ENCODE peak calls at places on chromosome 9, in six cellular contexts. B is stomach; M is PC-9; C is CD8-positive, alpha-beta memory T cell; P is tibial artery; D is body of pancreas. A is an unnamed sample.

GRCh38 chr9:35763181-35763580 is 9.1 kb upstream of the MSMP start:
- DNase-seq in B (no peak), M (no peak), C (no peak), P (no peak), D (no peak), A (no peak)

GRCh38 chr9:470041-470781 is 255.5 kb downstream of the DOCK8 start:
- DNase-seq in B (peak; percentile 87), M (peak; percentile 73), C (peak; percentile 89), P (peak; percentile 90), D (peak; percentile 90), A (peak; percentile 97)

GRCh38 chr9:92378825-92379535 is 25.4 kb downstream of the OGN start:
- DNase-seq in B (no peak), M (no peak), C (no peak), P (no peak), D (no peak), A (peak; percentile 57)

GRCh38 chr9:89350988-89351557 is 32.8 kb downstream of the SECISBP2 start:
- DNase-seq in B (no peak), M (no peak), C (no peak), P (no peak), D (no peak), A (no peak)

GRCh38 chr9:95383845-95384244 is 66.3 kb upstream of the FANCC start:
- DNase-seq in B (no peak), M (no peak), C (no peak), P (no peak), D (no peak), A (no peak)

GRCh38 chr9:137269231-137269772 is 8.2 kb upstream of the TOR4A start:
- DNase-seq in B (peak; percentile 82), M (no peak), C (no peak), P (peak; percentile 89), D (peak; percentile 82), A (peak; percentile 70)

GRCh38 chr9:87324613-87325194 is 173.0 kb upstream of the DAPK1 start:
- DNase-seq in B (no peak), M (peak; percentile 43), C (peak; percentile 18), P (no peak), D (peak; percentile 8), A (peak; percentile 61)

GRCh38 chr9:125444956-125445506 is 183.4 kb downstream of the GAPVD1 start:
- DNase-seq in B (no peak), M (no peak), C (no peak), P (peak; percentile 58), D (no peak), A (no peak)

GRCh38 chr9:93256878-93257807 is 73.2 kb downstream of the WNK2 start:
- DNase-seq in B (peak; percentile 23), M (no peak), C (no peak), P (peak; percentile 61), D (peak; percentile 2), A (no peak)

GRCh38 chr9:94134629-94135028 is 50.4 kb downstream of the PTPDC1 start:
- DNase-seq in B (no peak), M (no peak), C (no peak), P (no peak), D (no peak), A (peak; percentile 12)

GRCh38 chr9:126128494-126129142 is 198.0 kb upstream of the MVB12B start:
- DNase-seq in B (peak; percentile 11), M (no peak), C (no peak), P (no peak), D (no peak), A (no peak)

GRCh38 chr9:107438211-107439030 is 51.1 kb downstream of the KLF4 start:
- DNase-seq in B (no peak), M (peak; percentile 90), C (no peak), P (no peak), D (no peak), A (no peak)

GRCh38 chr9:34823778-34824177 is 113.8 kb upstream of the CCL21 start:
- DNase-seq in B (no peak), M (no peak), C (no peak), P (no peak), D (no peak), A (no peak)

GRCh38 chr9:101635473-101635872 is 40.7 kb upstream of the PPP3R2 start:
- DNase-seq in B (no peak), M (no peak), C (no peak), P (no peak), D (no peak), A (no peak)

GRCh38 chr9:84296146-84296843 is 44.3 kb downstream of the SLC28A3 start:
- DNase-seq in B (no peak), M (no peak), C (no peak), P (no peak), D (peak; percentile 16), A (no peak)

GRCh38 chr9:86947146-86948081 is at the start of gene GAS1:
- DNase-seq in B (peak; percentile 82), M (peak; percentile 72), C (peak; percentile 66), P (peak; percentile 94), D (peak; percentile 95), A (peak; percentile 79)

GRCh38 chr9:72442212-72442607 is 77.2 kb upstream of the ZFAND5 start:
- DNase-seq in B (no peak), M (peak; percentile 89), C (no peak), P (no peak), D (no peak), A (no peak)

GRCh38 chr9:129597355-129598088 is 23.4 kb downstream of the C9orf50 start:
- DNase-seq in B (peak; percentile 92), M (no peak), C (no peak), P (peak; percentile 84), D (peak; percentile 63), A (peak; percentile 45)

GRCh38 chr9:32294051-32294600 is 90.3 kb upstream of the ACO1 start:
- DNase-seq in B (no peak), M (peak; percentile 38), C (no peak), P (no peak), D (no peak), A (no peak)

GRCh38 chr9:82254646-82255367 is 266.2 kb downstream of the SPATA31D1 start:
- DNase-seq in B (no peak), M (no peak), C (no peak), P (no peak), D (no peak), A (no peak)

GRCh38 chr9:21452681-21453080 is 12.4 kb downstream of the IFNA1 start:
- DNase-seq in B (no peak), M (no peak), C (no peak), P (no peak), D (no peak), A (no peak)

GRCh38 chr9:7097785-7098420 is 340.1 kb downstream of the KDM4C start:
- DNase-seq in B (no peak), M (no peak), C (no peak), P (no peak), D (no peak), A (no peak)

GRCh38 chr9:95316794-95317118 is 753 bp downstream of the FANCC start:
- DNase-seq in B (peak; percentile 66), M (peak; percentile 69), C (no peak), P (peak; percentile 70), D (peak; percentile 77), A (peak; percentile 82)

GRCh38 chr9:18985464-18985951 is 47.5 kb downstream of the SAXO1 start:
- DNase-seq in B (peak; percentile 83), M (no peak), C (no peak), P (no peak), D (no peak), A (no peak)

GRCh38 chr9:99361827-99362226 is 139.7 kb downstream of the SEC61B start:
- DNase-seq in B (no peak), M (no peak), C (no peak), P (no peak), D (no peak), A (no peak)

GRCh38 chr9:37293664-37294524 is 128.6 kb upstream of the GRHPR start:
- DNase-seq in B (no peak), M (no peak), C (no peak), P (no peak), D (no peak), A (no peak)

GRCh38 chr9:5988265-5988664 is 27.2 kb downstream of the RANBP6 start:
- DNase-seq in B (no peak), M (no peak), C (no peak), P (no peak), D (no peak), A (no peak)

GRCh38 chr9:21616082-21616778 is 134.1 kb upstream of the IFNE start:
- DNase-seq in B (no peak), M (peak; percentile 71), C (no peak), P (no peak), D (no peak), A (peak; percentile 80)

GRCh38 chr9:29078063-29078660 is 1504.9 kb upstream of the C9orf72 start:
- DNase-seq in B (no peak), M (peak; percentile 50), C (no peak), P (no peak), D (no peak), A (no peak)

GRCh38 chr9:116817762-116818161 is 130.7 kb downstream of the TRIM32 start:
- DNase-seq in B (no peak), M (no peak), C (no peak), P (no peak), D (no peak), A (no peak)

GRCh38 chr9:91991621-91992435 is 41.8 kb upstream of the ROR2 start:
- DNase-seq in B (no peak), M (no peak), C (no peak), P (no peak), D (no peak), A (no peak)

GRCh38 chr9:127153484-127153883 is 31.0 kb upstream of the ANGPTL2 start:
- DNase-seq in B (peak; percentile 21), M (no peak), C (no peak), P (no peak), D (no peak), A (no peak)
- H3K4me3 ChIP-seq in B (no peak overlapping the region), M (no peak overlapping the region), C (no peak overlapping the region), P (no peak overlapping the region), D (no peak overlapping the region), A (no peak overlapping the region)

GRCh38 chr9:120909904-120910303 is 16.7 kb downstream of the TRAF1 start:
- DNase-seq in B (no peak), M (no peak), C (no peak), P (no peak), D (no peak), A (no peak)
- H3K27ac ChIP-seq in B (no peak overlapping the region), M (no peak overlapping the region), C (no peak overlapping the region), P (peak overlapping the region; percentile 29), D (no peak overlapping the region), A (no peak overlapping the region)

DNA sequence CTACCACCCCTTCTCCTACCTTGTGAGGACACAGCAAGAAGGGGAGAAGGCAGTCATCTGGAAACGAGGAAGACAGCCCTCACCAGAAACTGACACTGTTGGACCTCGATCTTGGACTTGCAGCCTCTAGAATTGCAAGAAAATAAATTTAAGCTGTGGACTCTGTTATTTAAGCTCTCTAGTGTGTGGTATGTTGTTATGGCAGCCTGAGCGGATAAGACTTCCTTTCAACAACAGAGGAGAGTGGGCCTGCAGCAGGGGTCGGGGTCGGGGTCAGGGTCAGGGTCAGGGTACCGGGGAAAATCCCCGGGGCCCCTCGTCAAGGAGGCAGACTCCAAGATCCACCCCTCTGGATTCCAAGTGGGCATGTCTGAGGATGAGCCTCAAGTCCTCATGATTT is 16.2 kb upstream of the ALDH1B1 start:
- DNase-seq in B (no peak), M (no peak), C (no peak), P (peak; percentile 41), D (no peak), A (no peak)
- H3K4me1 ChIP-seq in B (peaks cover 15% of the 10 kb centered on the region), M (peaks cover 15% of the 10 kb centered on the region), C (no peaks in the 10 kb centered on the region), P (peaks cover 15% of the 10 kb centered on the region), D (peaks cover 8% of the 10 kb centered on the region), A (no peaks in the 10 kb centered on the region)

DNA sequence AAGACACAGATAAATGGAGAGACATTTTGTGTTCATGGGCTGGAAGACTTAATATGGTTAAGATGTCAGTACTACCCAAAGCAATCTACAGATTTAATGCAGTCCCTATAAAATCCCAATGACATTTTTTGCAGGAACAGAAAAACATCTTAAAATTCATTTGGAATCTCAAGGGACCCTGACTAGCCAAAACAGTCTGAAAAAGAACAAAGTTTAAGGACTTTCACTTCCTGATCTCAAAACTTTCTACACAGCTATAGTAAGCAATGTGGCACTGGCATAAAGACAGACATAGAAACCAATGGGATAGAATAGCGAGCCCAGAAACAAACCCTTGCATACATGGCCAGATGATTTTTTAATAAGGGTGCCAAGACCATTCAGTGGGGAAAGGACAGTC is 9.7 kb upstream of the CAMSAP1 start:
- DNase-seq in B (no peak), M (no peak), C (no peak), P (no peak), D (no peak), A (no peak)
- H3K4me3 ChIP-seq in B (no peak overlapping the region), M (no peak overlapping the region), C (no peak overlapping the region), P (no peak overlapping the region), D (no peak overlapping the region), A (no peak overlapping the region)